ENCODE peak calls at places on chromosomes 11 and 22, in ten cellular contexts. One of them, this sample, is unnamed.

GRCh38 chr22:17972385-17973181 is 51.8 kb downstream of the MICAL3 start:
- DNase-seq in T-helper 9 cell: no peak
- DNase-seq in anterior cingulate cortex: no peak
- DNase-seq in GM04504: peak
- DNase-seq in hepatocyte: no peak
- DNase-seq in A549: peak
- DNase-seq in skeletal muscle cell: no peak
- DNase-seq in stimulated activated naive CD4-positive, alpha-beta T cell: no peak
- DNase-seq in mucosa of gallbladder: no peak
- DNase-seq in Kasumi-1: no peak
- DNase-seq in this sample: no peak

GRCh38 chr11:33652407-33652806 is 48.2 kb downstream of the C11orf91 start:
- DNase-seq in stimulated activated naive CD4-positive, alpha-beta T cell: no peak
- DNase-seq in hepatocyte: no peak
- DNase-seq in GM04504: no peak
- DNase-seq in skeletal muscle cell: no peak
- DNase-seq in A549: no peak
- DNase-seq in anterior cingulate cortex: no peak
- DNase-seq in mucosa of gallbladder: no peak
- DNase-seq in T-helper 9 cell: no peak
- DNase-seq in Kasumi-1: no peak
- DNase-seq in this sample: no peak

GRCh38 chr11:2559527-2560311 is 114.9 kb downstream of the KCNQ1 start:
- DNase-seq in GM04504: no peak
- DNase-seq in A549: no peak
- DNase-seq in Kasumi-1: no peak
- DNase-seq in anterior cingulate cortex: no peak
- DNase-seq in stimulated activated naive CD4-positive, alpha-beta T cell: no peak
- DNase-seq in hepatocyte: no peak
- DNase-seq in T-helper 9 cell: no peak
- DNase-seq in skeletal muscle cell: no peak
- DNase-seq in mucosa of gallbladder: no peak
- DNase-seq in this sample: no peak

GRCh38 chr11:133918606-133919260 is 38.0 kb downstream of the IGSF9B start:
- DNase-seq in anterior cingulate cortex: no peak
- DNase-seq in mucosa of gallbladder: no peak
- DNase-seq in Kasumi-1: no peak
- DNase-seq in stimulated activated naive CD4-positive, alpha-beta T cell: no peak
- DNase-seq in A549: no peak
- DNase-seq in hepatocyte: no peak
- DNase-seq in skeletal muscle cell: no peak
- DNase-seq in GM04504: no peak
- DNase-seq in T-helper 9 cell: no peak
- DNase-seq in this sample: no peak

GRCh38 chr11:96311120-96311568 is 31.9 kb downstream of the MAML2 start:
- DNase-seq in T-helper 9 cell: no peak
- DNase-seq in A549: no peak
- DNase-seq in GM04504: peak
- DNase-seq in hepatocyte: peak
- DNase-seq in stimulated activated naive CD4-positive, alpha-beta T cell: no peak
- DNase-seq in skeletal muscle cell: no peak
- DNase-seq in mucosa of gallbladder: no peak
- DNase-seq in anterior cingulate cortex: no peak
- DNase-seq in Kasumi-1: no peak
- DNase-seq in this sample: no peak

GRCh38 chr22:19707347-19708322 is 6.7 kb upstream of the SEPTIN5 start:
- DNase-seq in anterior cingulate cortex: no peak
- DNase-seq in Kasumi-1: no peak
- DNase-seq in GM04504: no peak
- DNase-seq in stimulated activated naive CD4-positive, alpha-beta T cell: no peak
- DNase-seq in mucosa of gallbladder: no peak
- DNase-seq in T-helper 9 cell: no peak
- DNase-seq in hepatocyte: peak
- DNase-seq in skeletal muscle cell: no peak
- DNase-seq in A549: no peak
- DNase-seq in this sample: no peak

GRCh38 chr22:36232715-36233401 is 6.5 kb downstream of the APOL2 start:
- DNase-seq in skeletal muscle cell: no peak
- DNase-seq in stimulated activated naive CD4-positive, alpha-beta T cell: no peak
- DNase-seq in A549: no peak
- DNase-seq in GM04504: no peak
- DNase-seq in hepatocyte: no peak
- DNase-seq in Kasumi-1: no peak
- DNase-seq in anterior cingulate cortex: no peak
- DNase-seq in T-helper 9 cell: no peak
- DNase-seq in mucosa of gallbladder: no peak
- DNase-seq in this sample: no peak

GRCh38 chr22:28674121-28674563 is 5.5 kb downstream of the TTC28 start:
- DNase-seq in T-helper 9 cell: no peak
- DNase-seq in anterior cingulate cortex: no peak
- DNase-seq in mucosa of gallbladder: no peak
- DNase-seq in stimulated activated naive CD4-positive, alpha-beta T cell: peak
- DNase-seq in A549: no peak
- DNase-seq in Kasumi-1: peak
- DNase-seq in GM04504: no peak
- DNase-seq in hepatocyte: no peak
- DNase-seq in skeletal muscle cell: no peak
- DNase-seq in this sample: peak

GRCh38 chr11:35664977-35665441 is 2.4 kb downstream of the TRIM44 start:
- DNase-seq in T-helper 9 cell: no peak
- DNase-seq in skeletal muscle cell: no peak
- DNase-seq in A549: no peak
- DNase-seq in anterior cingulate cortex: no peak
- DNase-seq in mucosa of gallbladder: no peak
- DNase-seq in stimulated activated naive CD4-positive, alpha-beta T cell: no peak
- DNase-seq in GM04504: no peak
- DNase-seq in hepatocyte: no peak
- DNase-seq in Kasumi-1: no peak
- DNase-seq in this sample: no peak

GRCh38 chr11:4164884-4165590 is 70.4 kb downstream of the RRM1 start:
- DNase-seq in T-helper 9 cell: no peak
- DNase-seq in A549: no peak
- DNase-seq in anterior cingulate cortex: no peak
- DNase-seq in skeletal muscle cell: no peak
- DNase-seq in mucosa of gallbladder: no peak
- DNase-seq in hepatocyte: no peak
- DNase-seq in GM04504: no peak
- DNase-seq in Kasumi-1: no peak
- DNase-seq in stimulated activated naive CD4-positive, alpha-beta T cell: no peak
- DNase-seq in this sample: no peak

GRCh38 chr22:30575011-30575671 is 676 bp upstream of the GAL3ST1 start:
- DNase-seq in skeletal muscle cell: peak
- DNase-seq in anterior cingulate cortex: peak
- DNase-seq in mucosa of gallbladder: peak
- DNase-seq in hepatocyte: peak
- DNase-seq in stimulated activated naive CD4-positive, alpha-beta T cell: no peak
- DNase-seq in GM04504: peak
- DNase-seq in Kasumi-1: no peak
- DNase-seq in T-helper 9 cell: no peak
- DNase-seq in A549: no peak
- DNase-seq in this sample: no peak

GRCh38 chr11:65501530-65502273 is 2.9 kb downstream of the MALAT1 start:
- DNase-seq in A549: no peak
- DNase-seq in mucosa of gallbladder: no peak
- DNase-seq in hepatocyte: peak
- DNase-seq in Kasumi-1: no peak
- DNase-seq in GM04504: no peak
- DNase-seq in anterior cingulate cortex: no peak
- DNase-seq in skeletal muscle cell: no peak
- DNase-seq in T-helper 9 cell: no peak
- DNase-seq in stimulated activated naive CD4-positive, alpha-beta T cell: peak
- DNase-seq in this sample: no peak

GRCh38 chr11:46332093-46332567 is 15.1 kb upstream of the DGKZ start:
- DNase-seq in anterior cingulate cortex: no peak
- DNase-seq in Kasumi-1: no peak
- DNase-seq in skeletal muscle cell: no peak
- DNase-seq in A549: no peak
- DNase-seq in GM04504: no peak
- DNase-seq in mucosa of gallbladder: no peak
- DNase-seq in hepatocyte: no peak
- DNase-seq in T-helper 9 cell: no peak
- DNase-seq in stimulated activated naive CD4-positive, alpha-beta T cell: no peak
- DNase-seq in this sample: no peak

GRCh38 chr11:1534682-1535081 is 37.4 kb downstream of the DUSP8 start:
- DNase-seq in hepatocyte: no peak
- DNase-seq in GM04504: no peak
- DNase-seq in anterior cingulate cortex: no peak
- DNase-seq in skeletal muscle cell: no peak
- DNase-seq in A549: no peak
- DNase-seq in T-helper 9 cell: no peak
- DNase-seq in mucosa of gallbladder: no peak
- DNase-seq in Kasumi-1: no peak
- DNase-seq in stimulated activated naive CD4-positive, alpha-beta T cell: no peak
- DNase-seq in this sample: no peak

GRCh38 chr11:129595043-129595962 is 219.7 kb downstream of the BARX2 start:
- DNase-seq in hepatocyte: no peak
- DNase-seq in stimulated activated naive CD4-positive, alpha-beta T cell: no peak
- DNase-seq in anterior cingulate cortex: no peak
- DNase-seq in skeletal muscle cell: no peak
- DNase-seq in Kasumi-1: no peak
- DNase-seq in mucosa of gallbladder: no peak
- DNase-seq in T-helper 9 cell: no peak
- DNase-seq in A549: no peak
- DNase-seq in GM04504: no peak
- DNase-seq in this sample: no peak

GRCh38 chr11:63941901-63942300 is 3.1 kb downstream of the NAA40 start:
- DNase-seq in T-helper 9 cell: no peak
- DNase-seq in GM04504: no peak
- DNase-seq in anterior cingulate cortex: no peak
- DNase-seq in hepatocyte: no peak
- DNase-seq in A549: no peak
- DNase-seq in skeletal muscle cell: no peak
- DNase-seq in stimulated activated naive CD4-positive, alpha-beta T cell: no peak
- DNase-seq in mucosa of gallbladder: no peak
- DNase-seq in Kasumi-1: no peak
- DNase-seq in this sample: no peak

GRCh38 chr11:2510626-2511402 is 66.0 kb downstream of the KCNQ1 start:
- DNase-seq in mucosa of gallbladder: peak
- DNase-seq in anterior cingulate cortex: no peak
- DNase-seq in T-helper 9 cell: no peak
- DNase-seq in GM04504: no peak
- DNase-seq in A549: no peak
- DNase-seq in Kasumi-1: no peak
- DNase-seq in skeletal muscle cell: no peak
- DNase-seq in stimulated activated naive CD4-positive, alpha-beta T cell: no peak
- DNase-seq in hepatocyte: peak
- DNase-seq in this sample: no peak

GRCh38 chr11:68003846-68004550 is at the start of gene UNC93B1:
- DNase-seq in stimulated activated naive CD4-positive, alpha-beta T cell: peak
- DNase-seq in skeletal muscle cell: no peak
- DNase-seq in GM04504: peak
- DNase-seq in anterior cingulate cortex: peak
- DNase-seq in mucosa of gallbladder: peak
- DNase-seq in Kasumi-1: peak
- DNase-seq in T-helper 9 cell: peak
- DNase-seq in A549: no peak
- DNase-seq in hepatocyte: peak
- DNase-seq in this sample: peak

GRCh38 chr22:30521368-30522156 is 16.1 kb upstream of the SEC14L4 start:
- DNase-seq in skeletal muscle cell: no peak
- DNase-seq in stimulated activated naive CD4-positive, alpha-beta T cell: no peak
- DNase-seq in GM04504: no peak
- DNase-seq in T-helper 9 cell: no peak
- DNase-seq in hepatocyte: no peak
- DNase-seq in anterior cingulate cortex: no peak
- DNase-seq in mucosa of gallbladder: no peak
- DNase-seq in A549: no peak
- DNase-seq in Kasumi-1: no peak
- DNase-seq in this sample: no peak

GRCh38 chr11:27700351-27701261 is at the start of gene BDNF:
- DNase-seq in skeletal muscle cell: no peak
- DNase-seq in mucosa of gallbladder: no peak
- DNase-seq in T-helper 9 cell: no peak
- DNase-seq in GM04504: no peak
- DNase-seq in A549: peak
- DNase-seq in stimulated activated naive CD4-positive, alpha-beta T cell: no peak
- DNase-seq in hepatocyte: peak
- DNase-seq in anterior cingulate cortex: no peak
- DNase-seq in Kasumi-1: no peak
- DNase-seq in this sample: no peak

GRCh38 chr11:66068923-66069714 is 953 bp upstream of the PACS1 start:
- DNase-seq in stimulated activated naive CD4-positive, alpha-beta T cell: peak
- DNase-seq in Kasumi-1: peak
- DNase-seq in A549: peak
- DNase-seq in mucosa of gallbladder: no peak
- DNase-seq in skeletal muscle cell: peak
- DNase-seq in GM04504: peak
- DNase-seq in hepatocyte: peak
- DNase-seq in T-helper 9 cell: no peak
- DNase-seq in anterior cingulate cortex: peak
- DNase-seq in this sample: no peak

GRCh38 chr11:132056689-132057088 is 686.3 kb downstream of the NTM start:
- DNase-seq in stimulated activated naive CD4-positive, alpha-beta T cell: no peak
- DNase-seq in Kasumi-1: no peak
- DNase-seq in GM04504: no peak
- DNase-seq in hepatocyte: peak
- DNase-seq in T-helper 9 cell: no peak
- DNase-seq in anterior cingulate cortex: no peak
- DNase-seq in skeletal muscle cell: peak
- DNase-seq in mucosa of gallbladder: no peak
- DNase-seq in A549: no peak
- DNase-seq in this sample: no peak

GRCh38 chr11:109960831-109961230 is 132.4 kb upstream of the ZC3H12C start:
- DNase-seq in GM04504: peak
- DNase-seq in mucosa of gallbladder: peak
- DNase-seq in hepatocyte: peak
- DNase-seq in Kasumi-1: no peak
- DNase-seq in stimulated activated naive CD4-positive, alpha-beta T cell: no peak
- DNase-seq in T-helper 9 cell: no peak
- DNase-seq in skeletal muscle cell: peak
- DNase-seq in A549: no peak
- DNase-seq in anterior cingulate cortex: peak
- DNase-seq in this sample: no peak

GRCh38 chr11:4183410-4184057 is 88.9 kb downstream of the RRM1 start:
- DNase-seq in GM04504: no peak
- DNase-seq in hepatocyte: no peak
- DNase-seq in Kasumi-1: no peak
- DNase-seq in mucosa of gallbladder: no peak
- DNase-seq in A549: no peak
- DNase-seq in skeletal muscle cell: no peak
- DNase-seq in T-helper 9 cell: no peak
- DNase-seq in anterior cingulate cortex: no peak
- DNase-seq in stimulated activated naive CD4-positive, alpha-beta T cell: no peak
- DNase-seq in this sample: no peak

GRCh38 chr11:16986434-16987204 is 27.6 kb downstream of the PLEKHA7 start:
- DNase-seq in T-helper 9 cell: peak
- DNase-seq in skeletal muscle cell: no peak
- DNase-seq in mucosa of gallbladder: peak
- DNase-seq in A549: no peak
- DNase-seq in GM04504: no peak
- DNase-seq in Kasumi-1: no peak
- DNase-seq in anterior cingulate cortex: no peak
- DNase-seq in stimulated activated naive CD4-positive, alpha-beta T cell: peak
- DNase-seq in hepatocyte: peak
- DNase-seq in this sample: no peak

GRCh38 chr11:84468255-84468654 is 1158.9 kb downstream of the DLG2 start:
- DNase-seq in hepatocyte: no peak
- DNase-seq in mucosa of gallbladder: no peak
- DNase-seq in skeletal muscle cell: no peak
- DNase-seq in anterior cingulate cortex: no peak
- DNase-seq in GM04504: no peak
- DNase-seq in Kasumi-1: no peak
- DNase-seq in stimulated activated naive CD4-positive, alpha-beta T cell: no peak
- DNase-seq in T-helper 9 cell: no peak
- DNase-seq in A549: no peak
- DNase-seq in this sample: no peak

GRCh38 chr11:13837286-13837685 is 125.2 kb upstream of the SPON1 start:
- DNase-seq in skeletal muscle cell: peak
- DNase-seq in anterior cingulate cortex: no peak
- DNase-seq in A549: no peak
- DNase-seq in Kasumi-1: no peak
- DNase-seq in GM04504: no peak
- DNase-seq in T-helper 9 cell: no peak
- DNase-seq in mucosa of gallbladder: no peak
- DNase-seq in stimulated activated naive CD4-positive, alpha-beta T cell: no peak
- DNase-seq in hepatocyte: no peak
- DNase-seq in this sample: no peak

This sample was measured in T-helper 17 cell.